ENCODE peak calls at places on chromosome 18, in six cellular contexts. One of them, this sample, is unnamed.

GRCh38 chr18:63339920-63340484 is 20.4 kb upstream of the BCL2 start:
- DNase-seq in neuronal stem cell: peak
- DNase-seq in body of pancreas: peak
- DNase-seq in lower lobe of right lung: no peak
- DNase-seq in mammary epithelial cell: no peak
- DNase-seq in substantia nigra: peak
- DNase-seq in this sample: no peak

GRCh38 chr18:51164327-51165290 is 32.9 kb downstream of the MEX3C start:
- DNase-seq in substantia nigra: no peak
- DNase-seq in lower lobe of right lung: no peak
- DNase-seq in neuronal stem cell: no peak
- DNase-seq in body of pancreas: no peak
- DNase-seq in mammary epithelial cell: peak
- DNase-seq in this sample: no peak

GRCh38 chr18:50092250-50092780 is 102.6 kb downstream of the MYO5B start:
- DNase-seq in lower lobe of right lung: no peak
- DNase-seq in body of pancreas: no peak
- DNase-seq in substantia nigra: no peak
- DNase-seq in mammary epithelial cell: no peak
- DNase-seq in neuronal stem cell: no peak
- DNase-seq in this sample: no peak

GRCh38 chr18:34493566-34494358 is 216.3 kb upstream of the DTNA start:
- DNase-seq in body of pancreas: peak
- DNase-seq in substantia nigra: peak
- DNase-seq in mammary epithelial cell: peak
- DNase-seq in neuronal stem cell: peak
- DNase-seq in lower lobe of right lung: peak
- DNase-seq in this sample: no peak

GRCh38 chr18:5103286-5103685 is 93.8 kb downstream of the AKAIN1 start:
- DNase-seq in substantia nigra: no peak
- DNase-seq in lower lobe of right lung: no peak
- DNase-seq in neuronal stem cell: no peak
- DNase-seq in body of pancreas: no peak
- DNase-seq in mammary epithelial cell: no peak
- DNase-seq in this sample: no peak

GRCh38 chr18:56702946-56703345 is 51.8 kb downstream of the WDR7 start:
- DNase-seq in substantia nigra: no peak
- DNase-seq in lower lobe of right lung: no peak
- DNase-seq in mammary epithelial cell: peak
- DNase-seq in neuronal stem cell: peak
- DNase-seq in body of pancreas: no peak
- DNase-seq in this sample: no peak

GRCh38 chr18:24089059-24089458 is 49.8 kb upstream of the CABYR start:
- DNase-seq in mammary epithelial cell: no peak
- DNase-seq in lower lobe of right lung: no peak
- DNase-seq in substantia nigra: no peak
- DNase-seq in neuronal stem cell: no peak
- DNase-seq in body of pancreas: no peak
- DNase-seq in this sample: no peak

GRCh38 chr18:13564579-13564978 is 161.8 kb downstream of the FAM210A start:
- DNase-seq in mammary epithelial cell: no peak
- DNase-seq in substantia nigra: no peak
- DNase-seq in body of pancreas: no peak
- DNase-seq in lower lobe of right lung: no peak
- DNase-seq in neuronal stem cell: no peak
- DNase-seq in this sample: no peak

GRCh38 chr18:54961868-54962267 is 2.6 kb upstream of the CCDC68 start:
- DNase-seq in neuronal stem cell: no peak
- DNase-seq in lower lobe of right lung: no peak
- DNase-seq in substantia nigra: no peak
- DNase-seq in body of pancreas: no peak
- DNase-seq in mammary epithelial cell: no peak
- DNase-seq in this sample: no peak

GRCh38 chr18:21105936-21106335 is 5.7 kb downstream of the ROCK1 start:
- DNase-seq in neuronal stem cell: no peak
- DNase-seq in lower lobe of right lung: no peak
- DNase-seq in body of pancreas: no peak
- DNase-seq in mammary epithelial cell: no peak
- DNase-seq in substantia nigra: no peak
- DNase-seq in this sample: no peak

GRCh38 chr18:21391074-21391673 is 149.1 kb downstream of the GREB1L start:
- DNase-seq in substantia nigra: no peak
- DNase-seq in neuronal stem cell: no peak
- DNase-seq in body of pancreas: no peak
- DNase-seq in lower lobe of right lung: no peak
- DNase-seq in mammary epithelial cell: peak
- DNase-seq in this sample: no peak

GRCh38 chr18:9557250-9557943 is 57.0 kb downstream of the PPP4R1 start:
- DNase-seq in substantia nigra: no peak
- DNase-seq in neuronal stem cell: no peak
- DNase-seq in mammary epithelial cell: peak
- DNase-seq in lower lobe of right lung: no peak
- DNase-seq in body of pancreas: no peak
- DNase-seq in this sample: no peak

GRCh38 chr18:29874519-29875098 is 1167.9 kb downstream of the DSC3 start:
- DNase-seq in lower lobe of right lung: no peak
- DNase-seq in body of pancreas: no peak
- DNase-seq in neuronal stem cell: peak
- DNase-seq in substantia nigra: peak
- DNase-seq in mammary epithelial cell: peak
- DNase-seq in this sample: no peak

GRCh38 chr18:79424008-79424565 is 28.4 kb downstream of the NFATC1 start:
- DNase-seq in lower lobe of right lung: no peak
- DNase-seq in neuronal stem cell: no peak
- DNase-seq in substantia nigra: no peak
- DNase-seq in body of pancreas: peak
- DNase-seq in mammary epithelial cell: no peak
- DNase-seq in this sample: no peak

GRCh38 chr18:59715966-59716369 is 18.7 kb upstream of the CCBE1 start:
- DNase-seq in substantia nigra: no peak
- DNase-seq in neuronal stem cell: no peak
- DNase-seq in mammary epithelial cell: peak
- DNase-seq in lower lobe of right lung: no peak
- DNase-seq in body of pancreas: no peak
- DNase-seq in this sample: no peak

GRCh38 chr18:3402962-3403585 is 46.9 kb upstream of the TGIF1 start:
- DNase-seq in neuronal stem cell: no peak
- DNase-seq in lower lobe of right lung: no peak
- DNase-seq in mammary epithelial cell: peak
- DNase-seq in substantia nigra: no peak
- DNase-seq in body of pancreas: no peak
- DNase-seq in this sample: no peak

GRCh38 chr18:32255570-32255969 is 65.7 kb downstream of the MEP1B start:
- DNase-seq in mammary epithelial cell: no peak
- DNase-seq in substantia nigra: no peak
- DNase-seq in body of pancreas: no peak
- DNase-seq in lower lobe of right lung: no peak
- DNase-seq in neuronal stem cell: no peak
- DNase-seq in this sample: no peak

GRCh38 chr18:2857491-2858063 is 10.8 kb downstream of the EMILIN2 start:
- DNase-seq in body of pancreas: peak
- DNase-seq in mammary epithelial cell: no peak
- DNase-seq in substantia nigra: no peak
- DNase-seq in neuronal stem cell: no peak
- DNase-seq in lower lobe of right lung: peak
- DNase-seq in this sample: no peak

GRCh38 chr18:50644807-50645206 is 84.9 kb downstream of the MAPK4 start:
- DNase-seq in neuronal stem cell: no peak
- DNase-seq in substantia nigra: no peak
- DNase-seq in body of pancreas: no peak
- DNase-seq in lower lobe of right lung: no peak
- DNase-seq in mammary epithelial cell: no peak
- DNase-seq in this sample: no peak

GRCh38 chr18:23103449-23103848 is 31.8 kb upstream of the CABLES1 start:
- DNase-seq in mammary epithelial cell: no peak
- DNase-seq in substantia nigra: no peak
- DNase-seq in neuronal stem cell: no peak
- DNase-seq in lower lobe of right lung: no peak
- DNase-seq in body of pancreas: no peak
- DNase-seq in this sample: no peak

GRCh38 chr18:55735199-55735855 is 147.3 kb upstream of the TCF4 start:
- DNase-seq in lower lobe of right lung: no peak
- DNase-seq in mammary epithelial cell: peak
- DNase-seq in neuronal stem cell: no peak
- DNase-seq in substantia nigra: no peak
- DNase-seq in body of pancreas: no peak
- DNase-seq in this sample: no peak

GRCh38 chr18:23209031-23209430 is 73.7 kb downstream of the CABLES1 start:
- DNase-seq in mammary epithelial cell: no peak
- DNase-seq in body of pancreas: no peak
- DNase-seq in lower lobe of right lung: no peak
- DNase-seq in neuronal stem cell: no peak
- DNase-seq in substantia nigra: no peak
- DNase-seq in this sample: no peak

GRCh38 chr18:25898965-25899364 is 191.4 kb downstream of the SS18 start:
- DNase-seq in mammary epithelial cell: no peak
- DNase-seq in substantia nigra: no peak
- DNase-seq in body of pancreas: peak
- DNase-seq in neuronal stem cell: no peak
- DNase-seq in lower lobe of right lung: no peak
- DNase-seq in this sample: no peak

DNA sequence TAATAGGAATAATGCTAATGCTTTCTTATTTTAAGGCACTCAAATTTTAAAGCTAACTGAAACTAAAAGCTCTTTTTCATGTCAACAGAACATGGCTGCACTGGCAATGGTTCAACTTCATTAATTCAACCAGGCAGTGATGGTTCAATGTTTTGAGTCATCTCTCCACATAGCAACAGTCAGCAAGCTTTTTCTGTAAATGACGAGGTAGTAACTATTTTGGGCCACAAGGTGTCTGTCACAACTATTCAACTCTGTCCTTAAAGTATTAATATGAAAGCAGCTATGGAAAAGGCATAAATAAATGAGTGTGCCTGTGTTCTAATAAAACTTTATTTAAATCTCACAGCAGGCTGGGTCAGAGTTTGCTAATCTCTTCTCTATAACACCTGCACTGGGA is 1425.6 kb upstream of the PIK3C3 start:
- DNase-seq in body of pancreas: no peak
- DNase-seq in neuronal stem cell: no peak
- DNase-seq in mammary epithelial cell: peak
- DNase-seq in lower lobe of right lung: no peak
- DNase-seq in substantia nigra: no peak
- DNase-seq in this sample: no peak
- H3K27ac ChIP-seq in body of pancreas: no peak
- H3K27ac ChIP-seq in neuronal stem cell: no peak
- H3K27ac ChIP-seq in mammary epithelial cell: no peak
- H3K27ac ChIP-seq in lower lobe of right lung: no peak
- H3K27ac ChIP-seq in substantia nigra: no peak
- H3K27ac ChIP-seq in this sample: no peak

GRCh38 chr18:57922885-57923284 is 119.8 kb upstream of the ATP8B1 start:
- DNase-seq in lower lobe of right lung: no peak
- DNase-seq in neuronal stem cell: no peak
- DNase-seq in body of pancreas: no peak
- DNase-seq in substantia nigra: no peak
- DNase-seq in mammary epithelial cell: no peak
- DNase-seq in this sample: no peak

GRCh38 chr18:57928466-57928865 is 115.6 kb upstream of the NEDD4L start:
- DNase-seq in mammary epithelial cell: no peak
- DNase-seq in neuronal stem cell: no peak
- DNase-seq in body of pancreas: no peak
- DNase-seq in lower lobe of right lung: no peak
- DNase-seq in substantia nigra: no peak
- DNase-seq in this sample: no peak

GRCh38 chr18:57927511-57927910 is 116.5 kb upstream of the NEDD4L start:
- DNase-seq in substantia nigra: no peak
- DNase-seq in mammary epithelial cell: no peak
- DNase-seq in lower lobe of right lung: no peak
- DNase-seq in neuronal stem cell: no peak
- DNase-seq in body of pancreas: no peak
- DNase-seq in this sample: no peak

GRCh38 chr18:57923606-57924005 is 120.4 kb upstream of the NEDD4L start:
- DNase-seq in substantia nigra: no peak
- DNase-seq in lower lobe of right lung: no peak
- DNase-seq in body of pancreas: no peak
- DNase-seq in neuronal stem cell: no peak
- DNase-seq in mammary epithelial cell: no peak
- DNase-seq in this sample: no peak

DNA sequence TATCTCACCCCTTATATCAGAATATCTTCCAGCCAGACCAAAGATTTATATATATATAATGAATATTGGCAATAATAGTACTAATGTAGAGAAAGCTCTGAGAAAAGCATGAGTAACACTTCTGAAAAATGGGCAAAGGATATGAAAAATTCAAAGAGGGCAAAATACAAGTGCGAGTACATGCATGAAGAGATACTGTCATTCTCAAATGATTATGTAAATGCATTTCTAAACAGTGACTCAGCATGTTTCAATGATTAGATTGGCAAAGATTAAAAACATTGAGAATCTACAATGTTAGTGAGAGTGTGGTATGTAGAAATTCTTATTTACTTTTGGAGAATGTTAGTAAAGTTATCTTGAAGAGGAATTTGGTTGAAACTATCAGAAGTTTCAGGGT is 118.3 kb upstream of the NEDD4L start:
- DNase-seq in body of pancreas: no peak
- DNase-seq in mammary epithelial cell: peak
- DNase-seq in substantia nigra: no peak
- DNase-seq in neuronal stem cell: no peak
- DNase-seq in lower lobe of right lung: no peak
- DNase-seq in this sample: no peak
- H3K27ac ChIP-seq in body of pancreas: no peak
- H3K27ac ChIP-seq in mammary epithelial cell: peak
- H3K27ac ChIP-seq in substantia nigra: no peak
- H3K27ac ChIP-seq in neuronal stem cell: no peak
- H3K27ac ChIP-seq in lower lobe of right lung: no peak
- H3K27ac ChIP-seq in this sample: no peak

DNA sequence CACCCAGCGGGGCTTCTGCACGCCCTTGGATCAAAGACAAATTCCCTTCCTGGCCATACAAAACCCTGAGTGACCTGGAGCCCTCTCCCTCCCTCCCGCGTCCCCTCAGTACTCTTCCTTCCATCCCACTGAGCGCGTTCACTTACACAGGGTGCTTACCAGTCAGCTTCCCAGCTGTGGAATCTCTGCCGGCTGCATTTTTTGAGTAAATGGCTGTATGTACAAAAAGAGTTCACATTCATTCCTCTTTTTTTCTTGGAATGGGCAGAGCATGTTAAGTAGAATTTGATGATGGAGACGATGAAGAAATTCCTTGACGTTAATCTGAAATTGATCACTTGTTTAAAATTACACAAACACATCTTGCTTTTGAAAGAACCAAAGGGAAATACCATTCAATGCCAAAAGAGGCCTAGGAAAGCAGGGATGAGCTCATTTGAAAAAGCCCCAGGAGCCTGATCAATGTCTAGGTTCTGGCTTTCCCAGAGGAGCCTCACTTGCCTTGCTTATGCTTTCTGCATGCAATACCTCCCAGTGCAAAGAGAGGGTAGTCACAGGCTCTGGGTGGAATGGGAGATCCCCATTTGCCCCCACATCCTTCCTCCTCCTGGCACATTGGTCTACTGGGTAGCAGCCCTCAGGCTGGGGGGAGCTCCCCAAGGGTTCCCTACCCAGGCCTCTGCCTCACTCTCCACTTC is 12.2 kb upstream of the SMAD7 start:
- DNase-seq in mammary epithelial cell: no peak
- DNase-seq in body of pancreas: no peak
- DNase-seq in neuronal stem cell: no peak
- DNase-seq in lower lobe of right lung: no peak
- DNase-seq in substantia nigra: no peak
- DNase-seq in this sample: no peak
- H3K27ac ChIP-seq in mammary epithelial cell: no peak
- H3K27ac ChIP-seq in body of pancreas: no peak
- H3K27ac ChIP-seq in neuronal stem cell: no peak
- H3K27ac ChIP-seq in lower lobe of right lung: peak
- H3K27ac ChIP-seq in substantia nigra: no peak
- H3K27ac ChIP-seq in this sample: peak

GRCh38 chr18:45103319-45104070 is 422.8 kb downstream of the SETBP1 start:
- DNase-seq in neuronal stem cell: no peak
- DNase-seq in substantia nigra: no peak
- DNase-seq in body of pancreas: no peak
- DNase-seq in lower lobe of right lung: no peak
- DNase-seq in mammary epithelial cell: no peak
- DNase-seq in this sample: no peak
- H3K27ac ChIP-seq in neuronal stem cell: no peak
- H3K27ac ChIP-seq in substantia nigra: no peak
- H3K27ac ChIP-seq in body of pancreas: no peak
- H3K27ac ChIP-seq in lower lobe of right lung: no peak
- H3K27ac ChIP-seq in mammary epithelial cell: no peak
- H3K27ac ChIP-seq in this sample: no peak